ENCODE peak calls at places on chromosomes 7 and 10, in ten cellular contexts. M, G, K, U, D, S, A, I, O and J are unnamed samples.

GRCh38 chr7:147193476-147193875 is 1076.9 kb downstream of the CNTNAP2 start:
- DNase-seq in D (no peak), G (no peak), S (no peak), A (no peak), O (no peak), I (no peak), K (no peak), M (no peak), U (no peak), J (no peak)

GRCh38 chr7:412731-413356 is 106.8 kb downstream of the PDGFA start:
- DNase-seq in O (no peak), K (peak), G (no peak), A (no peak), S (no peak), D (no peak), M (no peak), I (peak), U (no peak), J (no peak)

GRCh38 chr7:87452279-87452678 is 23.2 kb downstream of the ABCB4 start:
- DNase-seq in O (no peak), A (no peak), I (no peak), G (no peak), M (no peak), D (no peak), S (no peak), U (no peak), K (no peak), J (no peak)

GRCh38 chr7:103735377-103735776 is 254.1 kb downstream of the RELN start:
- DNase-seq in S (no peak), A (peak), G (peak), I (no peak), K (no peak), O (no peak), M (peak), U (no peak), D (no peak), J (no peak)

GRCh38 chr10:70139997-70140250 is 6.6 kb downstream of the TYSND1 start:
- DNase-seq in S (no peak), K (no peak), M (no peak), A (no peak), I (no peak), O (no peak), D (no peak), U (no peak), G (no peak), J (no peak)

GRCh38 chr10:1964476-1964875 is 227.2 kb upstream of the ADARB2 start:
- DNase-seq in I (no peak), S (no peak), U (no peak), M (no peak), A (no peak), D (no peak), G (no peak), K (no peak), O (no peak), J (no peak)

GRCh38 chr7:42103456-42103855 is 133.6 kb downstream of the GLI3 start:
- DNase-seq in O (no peak), A (no peak), K (no peak), S (no peak), G (no peak), U (no peak), D (no peak), M (no peak), I (no peak), J (no peak)

GRCh38 chr7:78939669-78940068 is 513.8 kb downstream of the MAGI2 start:
- DNase-seq in U (no peak), G (no peak), M (no peak), D (no peak), A (no peak), S (no peak), I (no peak), K (no peak), O (no peak), J (no peak)

GRCh38 chr10:7913122-7913872 is 95.0 kb downstream of the TAF3 start:
- DNase-seq in O (no peak), G (peak), M (no peak), I (no peak), K (no peak), D (no peak), S (no peak), A (no peak), U (no peak), J (no peak)

GRCh38 chr10:98223874-98224273 is 44.1 kb downstream of the LOXL4 start:
- DNase-seq in M (no peak), K (no peak), U (no peak), S (no peak), I (no peak), G (no peak), O (no peak), A (no peak), D (no peak), J (no peak)

GRCh38 chr10:85528318-85528652 is 838.3 kb downstream of the GRID1 start:
- DNase-seq in O (no peak), D (no peak), K (no peak), A (no peak), U (no peak), G (no peak), I (no peak), S (no peak), M (no peak), J (no peak)

GRCh38 chr7:22559829-22560489 is 60.0 kb upstream of the STEAP1B start:
- DNase-seq in U (peak), G (peak), D (peak), I (no peak), O (peak), S (peak), K (peak), M (peak), A (peak), J (peak)

GRCh38 chr7:28078036-28078901 is 102.3 kb downstream of the JAZF1 start:
- DNase-seq in K (peak), G (peak), D (peak), I (no peak), U (no peak), S (no peak), A (no peak), O (no peak), M (peak), J (peak)

GRCh38 chr7:17907014-17907413 is 33.3 kb downstream of the SNX13 start:
- DNase-seq in U (no peak), D (no peak), M (no peak), K (no peak), S (no peak), I (no peak), O (no peak), G (no peak), A (peak), J (no peak)

GRCh38 chr10:36888925-36889573 is 236.3 kb upstream of the ANKRD30A start:
- DNase-seq in S (no peak), D (peak), M (peak), G (peak), U (no peak), K (no peak), A (no peak), I (no peak), O (no peak), J (no peak)

GRCh38 chr7:32163141-32163806 is 93.1 kb upstream of the PDE1C start:
- DNase-seq in K (peak), I (no peak), O (peak), U (peak), D (no peak), G (peak), S (no peak), M (peak), A (no peak), J (peak)

GRCh38 chr7:33979807-33980355 is 74.5 kb downstream of the BMPER start:
- DNase-seq in I (no peak), M (peak), D (no peak), S (no peak), A (no peak), O (no peak), U (no peak), G (no peak), K (no peak), J (no peak)

GRCh38 chr10:99768430-99769011 is 13.9 kb upstream of the ABCC2 start:
- DNase-seq in G (no peak), D (no peak), A (no peak), O (no peak), S (no peak), I (no peak), U (no peak), M (no peak), K (no peak), J (no peak)

GRCh38 chr7:96508371-96508770 is 186.5 kb upstream of the SLC25A13 start:
- DNase-seq in M (peak), U (no peak), O (no peak), D (no peak), S (no peak), K (no peak), G (no peak), I (no peak), A (peak), J (peak)

GRCh38 chr10:76117949-76118348 is 686.5 kb downstream of the LRMDA start:
- DNase-seq in A (peak), G (no peak), O (no peak), U (no peak), K (no peak), D (no peak), I (no peak), M (peak), S (no peak), J (no peak)

GRCh38 chr10:89838002-89838615 is 136.7 kb downstream of the KIF20B start:
- DNase-seq in S (peak), K (no peak), I (no peak), D (no peak), U (no peak), O (no peak), M (no peak), G (no peak), A (no peak), J (no peak)

GRCh38 chr10:89836840-89837172 is 135.4 kb downstream of the KIF20B start:
- DNase-seq in I (no peak), G (no peak), U (no peak), S (peak), K (no peak), M (no peak), D (no peak), O (no peak), A (no peak), J (no peak)

GRCh38 chr10:89837173-89838001 is 136.0 kb downstream of the KIF20B start:
- DNase-seq in S (peak), A (no peak), M (no peak), D (no peak), U (peak), G (peak), K (peak), I (peak), O (peak), J (no peak)
- TF ChIP-seq CTCF in S (no peak), A (no peak), M (no peak), D (no peak), U (no peak), G (no peak), K (no peak), I (no peak), O (no peak), J (no peak)

GRCh38 chr10:13648425-13648824 is 61.7 kb downstream of the PRPF18 start:
- DNase-seq in D (no peak), A (no peak), K (no peak), G (no peak), I (no peak), U (no peak), M (no peak), O (no peak), S (no peak), J (no peak)
- H3K27ac ChIP-seq in D (no peak), A (no peak), K (no peak), G (no peak), I (no peak), U (no peak), M (no peak), O (no peak), S (no peak), J (no peak)

GRCh38 chr10:128739937-128740336 is 613.7 kb upstream of the MKI67 start:
- DNase-seq in S (no peak), O (no peak), A (no peak), M (no peak), K (no peak), I (no peak), G (no peak), D (no peak), U (no peak), J (no peak)
- TF ChIP-seq CTCF in S (no peak), O (no peak), A (no peak), M (no peak), K (no peak), I (no peak), G (no peak), D (no peak), U (no peak), J (no peak)

GRCh38 chr10:28797904-28798371 is 120.6 kb downstream of the BAMBI start:
- DNase-seq in I (no peak), D (no peak), K (no peak), O (no peak), U (no peak), A (no peak), G (no peak), M (no peak), S (no peak), J (no peak)
- H3K27ac ChIP-seq in I (no peak), D (no peak), K (no peak), O (no peak), U (peak), A (no peak), G (no peak), M (no peak), S (no peak), J (no peak)

GRCh38 chr7:15326044-15326644 is 235.7 kb downstream of the AGMO start:
- DNase-seq in I (no peak), M (peak), K (no peak), D (no peak), A (no peak), S (no peak), O (no peak), G (peak), U (no peak), J (no peak)
- TF ChIP-seq CTCF in I (no peak), M (peak), K (no peak), D (peak), A (peak), S (peak), O (peak), G (peak), U (peak), J (peak)

GRCh38 chr10:79004311-79004710 is 64.5 kb upstream of the ZMIZ1 start:
- DNase-seq in I (no peak), A (no peak), M (no peak), K (no peak), G (no peak), O (no peak), D (no peak), S (no peak), U (no peak), J (no peak)

GRCh38 chr10:79003183-79004100 is 65.3 kb upstream of the ZMIZ1 start:
- DNase-seq in D (no peak), U (no peak), M (no peak), I (peak), G (no peak), K (no peak), A (no peak), S (no peak), O (no peak), J (peak)

GRCh38 chr10:79001082-79001885 is 67.5 kb upstream of the ZMIZ1 start:
- DNase-seq in S (no peak), G (peak), K (no peak), D (no peak), U (no peak), O (no peak), M (no peak), I (no peak), A (peak), J (no peak)

GRCh38 chr10:79005126-79005820 is 63.5 kb upstream of the ZMIZ1 start:
- DNase-seq in U (no peak), G (no peak), A (no peak), S (no peak), M (no peak), D (no peak), I (no peak), K (no peak), O (no peak), J (no peak)

GRCh38 chr10:79002336-79002735 is 66.4 kb upstream of the ZMIZ1 start:
- DNase-seq in U (no peak), A (no peak), G (no peak), O (no peak), D (no peak), M (no peak), K (no peak), I (no peak), S (no peak), J (no peak)
- H3K27ac ChIP-seq in U (no peak), A (no peak), G (no peak), O (no peak), D (no peak), M (no peak), K (no peak), I (no peak), S (no peak), J (no peak)

GRCh38 chr7:99997545-99998137 is 17.8 kb upstream of the ZKSCAN1 start:
- DNase-seq in I (peak), U (peak), A (no peak), O (peak), D (no peak), S (no peak), K (peak), G (peak), M (no peak), J (peak)
- TF ChIP-seq CTCF in I (no peak), U (no peak), A (no peak), O (peak), D (no peak), S (peak), K (no peak), G (no peak), M (no peak), J (peak)